ENCODE peak calls at places on chromosomes 1 and 21, in nine cellular contexts. T is tibial nerve, A is Peyer's patch, E is esophagus squamous epithelium, Y is stomach, W is endothelial cell of umbilical vein, V is prostate gland, J is breast epithelium, Q is transverse colon. P is an unnamed sample.

GRCh38 chr1:192277635-192278034 is 39.2 kb upstream of the RGS21 start:
- DNase-seq in J (no peak), A (no peak), T (no peak), Y (no peak), V (no peak), Q (no peak), W (no peak), E (no peak), P (no peak)

GRCh38 chr1:22925111-22925510 is 47.6 kb downstream of the LACTBL1 start:
- DNase-seq in E (no peak), A (no peak), Q (no peak), T (no peak), Y (no peak), W (no peak), J (no peak), V (no peak), P (no peak)

GRCh38 chr1:241834733-241835377 is 13.1 kb upstream of the EXO1 start:
- DNase-seq in Q (no peak), J (no peak), E (no peak), A (no peak), W (peak; percentile 44), T (no peak), V (no peak), Y (no peak), P (no peak)

GRCh38 chr1:210301254-210301955 is 27.3 kb upstream of the HHAT start:
- DNase-seq in T (no peak), A (no peak), V (peak; percentile 23), Y (no peak), J (no peak), E (no peak), Q (no peak), W (no peak), P (no peak)

GRCh38 chr1:53548031-53548491 is 88.9 kb downstream of the DMRTB1 start:
- DNase-seq in A (no peak), E (no peak), T (peak; percentile 4), V (no peak), W (no peak), Y (no peak), Q (peak; percentile 1), J (no peak), P (no peak)

GRCh38 chr1:33464552-33464951 is 7.9 kb upstream of the ZSCAN20 start:
- DNase-seq in E (no peak), T (no peak), J (no peak), V (no peak), W (no peak), Q (no peak), Y (no peak), A (no peak), P (no peak)

GRCh38 chr1:218390625-218391024 is 45.5 kb downstream of the TGFB2 start:
- DNase-seq in T (no peak), J (no peak), Q (no peak), W (peak; percentile 91), Y (no peak), A (no peak), V (no peak), E (no peak), P (no peak)

GRCh38 chr1:222263791-222264190 is 284.1 kb downstream of the HHIPL2 start:
- DNase-seq in A (no peak), T (no peak), Q (no peak), J (no peak), W (no peak), Y (no peak), E (no peak), V (no peak), P (no peak)

GRCh38 chr1:178966312-178966711 is 59.4 kb upstream of the FAM20B start:
- DNase-seq in Q (no peak), A (no peak), V (no peak), Y (no peak), T (no peak), W (no peak), J (no peak), E (no peak), P (no peak)

GRCh38 chr1:213985181-213986019 is 2.4 kb upstream of the PROX1 start:
- DNase-seq in Y (no peak), T (no peak), A (no peak), V (no peak), E (no peak), J (no peak), W (no peak), Q (no peak), P (peak; percentile 35)

GRCh38 chr1:87787551-87787950 is 458.9 kb downstream of the LMO4 start:
- DNase-seq in Y (no peak), A (no peak), T (no peak), V (no peak), J (no peak), W (no peak), E (no peak), Q (no peak), P (no peak)

GRCh38 chr1:64090436-64090835 is 113.0 kb upstream of the UBE2U start:
- DNase-seq in E (no peak), Y (no peak), Q (no peak), T (no peak), J (no peak), V (no peak), A (no peak), W (peak; percentile 41), P (no peak)

GRCh38 chr1:109239580-109240068 is 9.7 kb upstream of the CELSR2 start:
- DNase-seq in W (peak; percentile 18), Q (no peak), A (no peak), T (no peak), J (no peak), Y (no peak), V (no peak), E (no peak), P (no peak)

GRCh38 chr21:30567617-30568016 is 6.5 kb upstream of the KRTAP19-7 start:
- DNase-seq in V (no peak), Y (no peak), W (no peak), A (no peak), E (no peak), T (no peak), J (no peak), Q (no peak), P (no peak)

GRCh38 chr1:118767971-118768370 is 220.2 kb downstream of the TBX15 start:
- DNase-seq in A (no peak), T (no peak), Y (no peak), W (no peak), E (no peak), J (no peak), V (no peak), Q (no peak), P (no peak)

GRCh38 chr1:226643701-226644540 is 95.2 kb downstream of the ITPKB start:
- DNase-seq in T (no peak), Q (no peak), W (no peak), A (peak; percentile 88), V (no peak), J (no peak), E (no peak), Y (no peak), P (peak; percentile 46)

DNA sequence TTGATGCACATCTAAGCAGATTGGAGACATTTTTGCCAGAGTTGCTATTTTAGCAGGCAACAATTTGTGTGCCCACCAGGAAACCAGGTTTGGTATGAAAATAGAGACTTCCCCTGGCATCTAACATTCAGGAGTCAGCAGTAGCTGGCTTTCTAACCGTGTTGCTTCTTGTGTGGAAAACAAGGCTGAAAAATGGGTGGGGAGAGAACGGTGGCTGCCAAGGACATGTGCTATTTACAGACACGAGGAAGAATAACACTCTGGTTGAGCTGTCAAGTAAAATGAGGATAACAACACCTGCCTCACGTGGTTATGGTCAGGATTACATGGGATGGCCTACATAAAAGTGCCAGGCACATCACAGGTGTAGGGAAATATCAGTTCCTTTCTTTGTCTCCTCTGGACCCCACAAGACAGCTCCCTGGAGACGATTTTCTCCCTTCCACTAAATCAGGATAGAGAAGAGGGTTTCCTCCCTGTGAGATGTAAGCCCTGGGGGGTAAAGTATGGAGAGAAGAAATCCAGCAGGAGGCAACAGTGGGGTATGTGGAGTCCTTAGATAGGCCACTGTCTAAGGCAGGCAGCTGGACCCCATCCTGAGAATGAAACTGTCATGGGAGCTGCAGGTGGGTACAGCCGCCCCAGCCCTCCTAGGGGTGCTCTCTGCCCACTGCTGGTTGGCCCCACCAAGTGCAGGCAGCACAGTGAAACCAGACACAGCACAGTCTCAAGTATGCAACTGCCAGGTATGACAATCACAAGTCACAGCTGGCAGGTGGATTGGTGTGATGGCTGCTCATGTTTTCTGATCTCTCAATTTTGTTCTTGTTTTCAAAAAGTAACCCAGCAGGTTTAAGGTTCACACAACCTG is 80.3 kb downstream of the TENT5C start:
- DNase-seq in A (no peak), E (no peak), Y (no peak), W (no peak), V (no peak), T (no peak), Q (peak; percentile 61), J (no peak), P (no peak)
- TF ChIP-seq CTCF in A (no peak), E (no peak), Y (no peak), W (peak; percentile 24), V (no peak), T (no peak), Q (no peak), J (no peak), P (no peak)

GRCh38 chr1:153545067-153546055 is at the start of gene S100A4:
- DNase-seq in J (peak; percentile 92), W (peak; percentile 91), E (peak; percentile 76), V (peak; percentile 93), A (peak; percentile 89), T (peak; percentile 93), Q (peak; percentile 97), Y (peak; percentile 97), P (peak; percentile 94)
- TF ChIP-seq POLR2A in J (no peak), W (no peak), E (no peak), V (peak; percentile 74), A (peak; percentile 61), T (peak; percentile 21), Q (peak; percentile 56), Y (no peak), P (no peak)

DNA sequence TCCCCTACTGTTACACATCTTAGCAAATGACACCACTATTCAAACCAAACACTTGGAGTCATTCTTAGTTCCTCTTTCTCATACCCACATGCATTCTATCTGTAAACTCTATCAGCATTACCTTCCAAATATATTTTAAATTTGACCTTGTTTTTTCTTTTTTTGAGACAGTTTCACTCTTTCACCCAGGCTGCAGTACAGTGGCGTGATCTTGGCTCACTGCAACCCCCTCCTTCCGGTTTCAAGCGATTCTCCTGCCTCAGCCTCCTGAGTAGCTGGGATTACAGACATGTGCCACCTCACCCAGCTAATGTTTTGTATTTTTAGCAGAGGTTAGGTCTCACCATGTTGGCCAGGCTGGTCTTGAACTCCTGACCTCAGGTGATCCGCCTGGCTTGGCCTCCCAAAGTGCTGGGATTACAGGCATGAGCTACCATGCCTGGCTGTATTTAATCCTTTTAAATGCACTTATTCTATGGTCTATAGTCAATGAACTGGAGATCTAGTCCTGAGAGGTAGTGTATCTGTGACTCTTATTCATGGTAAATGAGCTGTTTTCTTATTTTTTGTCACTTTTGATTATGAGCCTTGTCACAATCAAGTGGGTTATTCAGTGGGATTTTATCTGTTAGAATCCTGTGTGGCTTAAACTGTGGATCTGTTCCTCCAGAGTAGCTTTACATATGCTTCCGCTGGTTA is 73.1 kb downstream of the GATAD2B start:
- DNase-seq in W (no peak), T (no peak), J (no peak), A (no peak), Y (no peak), Q (no peak), V (no peak), E (no peak), P (no peak)
- H3K27ac ChIP-seq in W (no peak overlapping the region), T (no peak overlapping the region), J (no peak overlapping the region), A (no peak overlapping the region), Y (no peak overlapping the region), Q (peak overlapping the region; percentile 33), V (no peak overlapping the region), E (no peak overlapping the region), P (no peak overlapping the region)

DNA sequence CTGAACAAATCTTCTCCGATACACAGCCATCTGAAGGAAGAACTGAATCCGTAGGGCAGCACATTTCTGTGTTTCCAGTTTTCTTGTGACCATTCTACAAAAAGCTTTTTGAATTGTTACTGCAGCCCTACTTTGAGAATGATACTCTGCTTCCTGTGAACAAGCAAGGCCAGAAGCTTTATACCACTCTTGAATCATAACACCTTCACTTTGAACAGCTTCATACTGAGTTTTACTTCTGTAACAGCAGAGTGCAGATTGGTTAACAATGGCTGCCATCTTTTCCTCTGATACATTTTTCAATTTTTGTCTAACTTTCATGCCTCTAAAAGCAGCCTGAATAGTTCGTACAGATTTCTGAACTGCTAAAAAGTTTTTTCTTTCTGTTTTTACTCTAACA is 33.6 kb upstream of the F13B start:
- DNase-seq in Y (no peak), Q (no peak), E (no peak), W (no peak), V (no peak), A (no peak), T (no peak), J (no peak), P (no peak)
- TF ChIP-seq CTCF in Y (no peak), Q (no peak), E (no peak), W (no peak), V (no peak), A (no peak), T (no peak), J (no peak), P (no peak)

P was measured in heart left ventricle.